ENCODE peak calls at places on chromosome 1, in ten cellular contexts. O, C, V, X, P, M, U, B, W and G are unnamed samples.

GRCh38 chr1:147853391-147853790 is 49.2 kb upstream of the GJA8 start:
- DNase-seq in O (no peak), C (no peak), V (no peak), X (no peak), P (no peak), M (peak; percentile 36), U (no peak), B (no peak), W (no peak), G (no peak)

GRCh38 chr1:8374812-8375211 is 56.9 kb downstream of the SLC45A1 start:
- DNase-seq in O (peak; percentile 65), C (peak; percentile 51), V (peak; percentile 21), X (peak; percentile 62), P (no peak), M (peak; percentile 82), U (no peak), B (no peak), W (peak; percentile 72), G (peak; percentile 74)

GRCh38 chr1:100936194-100936967 is 40.5 kb downstream of the SLC30A7 start:
- DNase-seq in O (no peak), C (no peak), V (no peak), X (no peak), P (no peak), M (no peak), U (no peak), B (no peak), W (no peak), G (no peak)

GRCh38 chr1:54350360-54350759 is 55.8 kb downstream of the SSBP3 start:
- DNase-seq in O (no peak), C (no peak), V (no peak), X (no peak), P (no peak), M (no peak), U (no peak), B (no peak), W (no peak), G (no peak)

GRCh38 chr1:241895013-241895412 is 47.0 kb downstream of the EXO1 start:
- DNase-seq in O (no peak), C (no peak), V (no peak), X (no peak), P (no peak), M (no peak), U (no peak), B (no peak), W (no peak), G (no peak)

GRCh38 chr1:211705439-211706205 is 30.2 kb upstream of the NEK2 start:
- DNase-seq in O (no peak), C (no peak), V (no peak), X (no peak), P (no peak), M (peak; percentile 4), U (no peak), B (no peak), W (no peak), G (no peak)

GRCh38 chr1:47934243-47934805 is 62.9 kb downstream of the TRABD2B start:
- DNase-seq in O (no peak), C (no peak), V (peak; percentile 60), X (peak; percentile 41), P (no peak), M (peak; percentile 57), U (peak; percentile 91), B (no peak), W (peak; percentile 76), G (peak; percentile 48)

GRCh38 chr1:38015978-38016640 is 3.6 kb downstream of the UTP11 start:
- DNase-seq in O (no peak), C (no peak), V (no peak), X (no peak), P (no peak), M (no peak), U (no peak), B (no peak), W (peak; percentile 97), G (no peak)

GRCh38 chr1:156460525-156460924 is 40.0 kb downstream of the MEF2D start:
- DNase-seq in O (no peak), C (no peak), V (no peak), X (no peak), P (no peak), M (peak; percentile 44), U (no peak), B (no peak), W (no peak), G (no peak)

GRCh38 chr1:93692983-93693591 is 11.4 kb upstream of the BCAR3 start:
- DNase-seq in O (no peak), C (peak; percentile 65), V (no peak), X (no peak), P (no peak), M (peak; percentile 34), U (no peak), B (no peak), W (no peak), G (no peak)

GRCh38 chr1:103447471-103447870 is 78.0 kb upstream of the RNPC3 start:
- DNase-seq in O (no peak), C (no peak), V (no peak), X (no peak), P (no peak), M (no peak), U (no peak), B (no peak), W (no peak), G (no peak)
- H3K27ac ChIP-seq in O (no peak overlapping the region), C (no peak overlapping the region), V (no peak overlapping the region), X (no peak overlapping the region), P (no peak overlapping the region), M (no peak overlapping the region), U (no peak overlapping the region), B (no peak overlapping the region), W (no peak overlapping the region), G (no peak overlapping the region)

GRCh38 chr1:225813250-225813964 is 3.5 kb downstream of the EPHX1 start:
- DNase-seq in O (peak; percentile 52), C (peak; percentile 26), V (peak; percentile 84), X (no peak), P (no peak), M (peak; percentile 57), U (no peak), B (no peak), W (peak; percentile 62), G (peak; percentile 87)
- H3K4me1 ChIP-seq in O (no peaks in the 10 kb centered on the region), C (peaks cover 4% of the 10 kb centered on the region), V (peaks cover 48% of the 10 kb centered on the region), X (peaks cover 13% of the 10 kb centered on the region), P (peaks cover 8% of the 10 kb centered on the region), M (peaks cover 39% of the 10 kb centered on the region), U (peaks cover 84% of the 10 kb centered on the region), B (peaks cover 11% of the 10 kb centered on the region), W (peaks cover 82% of the 10 kb centered on the region), G (peaks cover 41% of the 10 kb centered on the region)

DNA sequence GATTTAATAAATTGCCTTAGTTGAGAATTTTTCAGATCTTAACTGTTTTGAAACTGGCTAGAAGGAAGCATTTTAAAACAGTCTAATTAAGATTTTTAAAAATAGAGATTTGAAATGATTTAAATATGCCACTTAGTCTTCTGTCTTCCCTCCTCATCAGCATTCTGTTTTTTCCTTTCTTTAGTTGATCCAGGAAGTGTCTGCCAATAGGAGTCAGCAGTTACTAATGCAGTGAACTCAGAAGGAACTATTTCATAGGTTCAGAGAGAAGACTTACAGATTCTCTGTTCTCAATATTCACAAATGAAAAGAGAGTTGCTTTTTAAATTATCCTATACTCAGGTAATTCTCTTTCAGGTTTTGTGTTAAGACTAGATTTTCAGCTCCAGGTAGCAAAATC is 84.5 kb downstream of the RPS6KC1 start:
- DNase-seq in O (no peak), C (no peak), V (no peak), X (no peak), P (no peak), M (peak; percentile 18), U (no peak), B (no peak), W (no peak), G (no peak)
- H3K27ac ChIP-seq in O (no peak overlapping the region), C (no peak overlapping the region), V (no peak overlapping the region), X (no peak overlapping the region), P (no peak overlapping the region), M (no peak overlapping the region), U (no peak overlapping the region), B (peak overlapping the region; percentile 4), W (no peak overlapping the region), G (no peak overlapping the region)

GRCh38 chr1:116511459-116512019 is 59.3 kb downstream of the CD58 start:
- DNase-seq in O (no peak), C (no peak), V (no peak), X (no peak), P (no peak), M (no peak), U (no peak), B (no peak), W (no peak), G (no peak)

GRCh38 chr1:116515702-116516101 is 55.1 kb downstream of the CD58 start:
- DNase-seq in O (no peak), C (no peak), V (no peak), X (no peak), P (no peak), M (no peak), U (no peak), B (no peak), W (no peak), G (no peak)

GRCh38 chr1:116516631-116517030 is 54.2 kb downstream of the CD58 start:
- DNase-seq in O (no peak), C (no peak), V (no peak), X (no peak), P (no peak), M (no peak), U (no peak), B (no peak), W (no peak), G (no peak)

GRCh38 chr1:116514708-116515525 is 55.9 kb downstream of the CD58 start:
- DNase-seq in O (no peak), C (no peak), V (no peak), X (no peak), P (peak; percentile 38), M (no peak), U (no peak), B (no peak), W (no peak), G (no peak)

GRCh38 chr1:116513956-116514355 is 56.9 kb downstream of the CD58 start:
- DNase-seq in O (no peak), C (no peak), V (no peak), X (no peak), P (no peak), M (no peak), U (no peak), B (no peak), W (no peak), G (no peak)
- H3K4me1 ChIP-seq in O (peaks cover 9% of the 10 kb centered on the region), C (no peaks in the 10 kb centered on the region), V (no peaks in the 10 kb centered on the region), X (no peaks in the 10 kb centered on the region), P (peaks cover 48% of the 10 kb centered on the region), M (no peaks in the 10 kb centered on the region), U (peaks cover 10% of the 10 kb centered on the region), B (no peaks in the 10 kb centered on the region), W (no peaks in the 10 kb centered on the region), G (no peaks in the 10 kb centered on the region)

DNA sequence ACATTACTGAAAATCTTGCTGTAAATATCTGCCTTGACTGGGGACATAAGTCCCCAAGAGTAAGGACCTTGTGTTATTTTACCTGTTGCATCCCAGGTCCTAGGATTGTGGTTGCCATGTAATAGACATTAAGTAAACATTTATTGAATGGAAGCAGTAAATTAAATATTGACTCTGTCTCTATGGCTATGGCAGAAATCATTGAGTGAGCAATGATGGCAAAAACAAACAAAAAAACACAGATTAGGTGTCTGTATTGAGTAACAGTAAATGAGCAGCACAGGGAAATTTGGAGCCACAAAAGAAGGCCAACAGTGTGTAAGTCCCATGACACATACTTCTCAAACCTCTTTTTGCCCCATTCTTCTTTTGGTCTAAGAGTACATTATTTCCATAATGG is 240.4 kb downstream of the NFIA start:
- DNase-seq in O (no peak), C (no peak), V (no peak), X (no peak), P (no peak), M (no peak), U (no peak), B (no peak), W (no peak), G (no peak)
- H3K27ac ChIP-seq in O (no peak overlapping the region), C (no peak overlapping the region), V (no peak overlapping the region), X (no peak overlapping the region), P (no peak overlapping the region), M (no peak overlapping the region), U (no peak overlapping the region), B (no peak overlapping the region), W (no peak overlapping the region), G (no peak overlapping the region)